ENCODE peak calls at places on chromosomes 1 and 21, in seven cellular contexts. Z, A, Y, C, T, I and G are unnamed samples.

GRCh38 chr1:119747451-119747850 is 21.3 kb downstream of the HMGCS2 start:
- DNase-seq in I (no peak), Y (no peak), C (no peak), A (no peak), T (no peak), Z (no peak), G (no peak)

GRCh38 chr1:81021134-81021533 is 779.6 kb upstream of the ADGRL2 start:
- DNase-seq in T (no peak), I (no peak), C (no peak), Y (no peak), A (no peak), Z (no peak), G (no peak)

GRCh38 chr21:31731802-31732537 is at the start of gene SCAF4:
- DNase-seq in Z (peak), Y (peak), T (peak), C (peak), A (peak), I (peak), G (peak)

GRCh38 chr1:232944342-232944741 is 6.1 kb upstream of the NTPCR start:
- DNase-seq in T (no peak), C (no peak), A (no peak), Z (no peak), Y (no peak), I (no peak), G (no peak)

GRCh38 chr1:43147625-43148319 is 24.3 kb downstream of the EBNA1BP2 start:
- DNase-seq in Z (peak), C (peak), A (peak), I (no peak), Y (peak), T (peak), G (no peak)

GRCh38 chr1:203516906-203517305 is 23.0 kb downstream of the OPTC start:
- DNase-seq in Y (no peak), A (no peak), I (no peak), C (no peak), Z (no peak), T (no peak), G (no peak)

GRCh38 chr1:85607126-85607912 is 26.8 kb downstream of the CCN1 start:
- DNase-seq in C (peak), T (no peak), Z (no peak), I (no peak), Y (no peak), A (no peak), G (no peak)

GRCh38 chr1:36471830-36472641 is 7.9 kb upstream of the MRPS15 start:
- DNase-seq in C (no peak), A (no peak), Y (no peak), T (no peak), Z (no peak), I (no peak), G (no peak)

GRCh38 chr1:100584761-100585745 is 47.1 kb downstream of the GPR88 start:
- DNase-seq in Y (no peak), A (no peak), T (no peak), C (no peak), Z (no peak), I (no peak), G (no peak)

GRCh38 chr1:111604931-111605330 is 14.7 kb upstream of the RAP1A start:
- DNase-seq in Z (no peak), A (no peak), I (no peak), T (no peak), C (no peak), Y (no peak), G (no peak)